ENCODE peak calls at places on chromosomes 4 and X, in four cellular contexts. One of them, this sample, is unnamed.
A peak's percentile ranks its signal among the peaks of the same experiment; 100 is the strongest.

GRCh38 chr4:5144384-5144783 is 93.1 kb downstream of the STK32B start:
- DNase-seq in activated CD4-positive, alpha-beta T cell treated with anti-CD3 and anti-CD28 coated beads, Interleukin-2, amount 50 U/mL, for 1 hour: no peak
- DNase-seq in RCC 7860: no peak
- DNase-seq in T-helper 17 cell: no peak
- DNase-seq in this sample: no peak

GRCh38 chrX:21412029-21412428 is 37.8 kb downstream of the CNKSR2 start:
- DNase-seq in T-helper 17 cell: no peak
- DNase-seq in RCC 7860: no peak
- DNase-seq in activated CD4-positive, alpha-beta T cell treated with anti-CD3 and anti-CD28 coated beads, Interleukin-2, amount 50 U/mL, for 1 hour: no peak
- DNase-seq in this sample: no peak

GRCh38 chr4:54092800-54093608 is 7.0 kb upstream of the GSX2 start:
- DNase-seq in RCC 7860: no peak
- DNase-seq in activated CD4-positive, alpha-beta T cell treated with anti-CD3 and anti-CD28 coated beads, Interleukin-2, amount 50 U/mL, for 1 hour: no peak
- DNase-seq in T-helper 17 cell: no peak
- DNase-seq in this sample: no peak

GRCh38 chrX:17679820-17680219 is 57.5 kb upstream of the SCML1 start:
- DNase-seq in activated CD4-positive, alpha-beta T cell treated with anti-CD3 and anti-CD28 coated beads, Interleukin-2, amount 50 U/mL, for 1 hour: no peak
- DNase-seq in RCC 7860: no peak
- DNase-seq in T-helper 17 cell: no peak
- DNase-seq in this sample: no peak

GRCh38 chr4:146315184-146315583 is 100.8 kb downstream of the REELD1 start:
- DNase-seq in activated CD4-positive, alpha-beta T cell treated with anti-CD3 and anti-CD28 coated beads, Interleukin-2, amount 50 U/mL, for 1 hour: no peak
- DNase-seq in T-helper 17 cell: no peak
- DNase-seq in RCC 7860: no peak
- DNase-seq in this sample: no peak

GRCh38 chr4:153616005-153616555 is 68.0 kb upstream of the TLR2 start:
- DNase-seq in RCC 7860: no peak
- DNase-seq in T-helper 17 cell: no peak
- DNase-seq in activated CD4-positive, alpha-beta T cell treated with anti-CD3 and anti-CD28 coated beads, Interleukin-2, amount 50 U/mL, for 1 hour: peak; percentile 9
- DNase-seq in this sample: no peak

GRCh38 chrX:21798677-21799219 is 40.7 kb upstream of the MBTPS2 start:
- DNase-seq in RCC 7860: peak; percentile 86
- DNase-seq in T-helper 17 cell: no peak
- DNase-seq in activated CD4-positive, alpha-beta T cell treated with anti-CD3 and anti-CD28 coated beads, Interleukin-2, amount 50 U/mL, for 1 hour: no peak
- DNase-seq in this sample: no peak

GRCh38 chr4:37674446-37674845 is 11.7 kb downstream of the RELL1 start:
- DNase-seq in activated CD4-positive, alpha-beta T cell treated with anti-CD3 and anti-CD28 coated beads, Interleukin-2, amount 50 U/mL, for 1 hour: no peak
- DNase-seq in RCC 7860: no peak
- DNase-seq in T-helper 17 cell: no peak
- DNase-seq in this sample: no peak

GRCh38 chr4:183989471-183989870 is 84.4 kb downstream of the STOX2 start:
- DNase-seq in activated CD4-positive, alpha-beta T cell treated with anti-CD3 and anti-CD28 coated beads, Interleukin-2, amount 50 U/mL, for 1 hour: no peak
- DNase-seq in RCC 7860: no peak
- DNase-seq in T-helper 17 cell: no peak
- DNase-seq in this sample: no peak

GRCh38 chrX:13721819-13722527 is 12.4 kb downstream of the TRAPPC2 start:
- DNase-seq in activated CD4-positive, alpha-beta T cell treated with anti-CD3 and anti-CD28 coated beads, Interleukin-2, amount 50 U/mL, for 1 hour: no peak
- DNase-seq in RCC 7860: no peak
- DNase-seq in T-helper 17 cell: no peak
- DNase-seq in this sample: no peak

GRCh38 chr4:138671606-138672084 is 343.9 kb upstream of the NOCT start:
- DNase-seq in T-helper 17 cell: no peak
- DNase-seq in activated CD4-positive, alpha-beta T cell treated with anti-CD3 and anti-CD28 coated beads, Interleukin-2, amount 50 U/mL, for 1 hour: no peak
- DNase-seq in RCC 7860: no peak
- DNase-seq in this sample: no peak

GRCh38 chr4:118586357-118586790 is 98.8 kb upstream of the METTL14 start:
- DNase-seq in T-helper 17 cell: no peak
- DNase-seq in activated CD4-positive, alpha-beta T cell treated with anti-CD3 and anti-CD28 coated beads, Interleukin-2, amount 50 U/mL, for 1 hour: no peak
- DNase-seq in RCC 7860: no peak
- DNase-seq in this sample: peak; percentile 24

GRCh38 chr4:173505924-173506779 is 23.9 kb downstream of the HAND2 start:
- DNase-seq in T-helper 17 cell: no peak
- DNase-seq in activated CD4-positive, alpha-beta T cell treated with anti-CD3 and anti-CD28 coated beads, Interleukin-2, amount 50 U/mL, for 1 hour: peak; percentile 19
- DNase-seq in RCC 7860: no peak
- DNase-seq in this sample: peak; percentile 82

GRCh38 chr4:137853424-137853823 is 321.1 kb upstream of the PCDH18 start:
- DNase-seq in RCC 7860: no peak
- DNase-seq in T-helper 17 cell: no peak
- DNase-seq in activated CD4-positive, alpha-beta T cell treated with anti-CD3 and anti-CD28 coated beads, Interleukin-2, amount 50 U/mL, for 1 hour: no peak
- DNase-seq in this sample: no peak

GRCh38 chr4:7651461-7651921 is 216.8 kb upstream of the PSAPL1 start:
- DNase-seq in RCC 7860: no peak
- DNase-seq in T-helper 17 cell: no peak
- DNase-seq in activated CD4-positive, alpha-beta T cell treated with anti-CD3 and anti-CD28 coated beads, Interleukin-2, amount 50 U/mL, for 1 hour: no peak
- DNase-seq in this sample: no peak

GRCh38 chrX:29531336-29531735 is 684.0 kb upstream of the MAGEB2 start:
- DNase-seq in activated CD4-positive, alpha-beta T cell treated with anti-CD3 and anti-CD28 coated beads, Interleukin-2, amount 50 U/mL, for 1 hour: no peak
- DNase-seq in RCC 7860: no peak
- DNase-seq in T-helper 17 cell: no peak
- DNase-seq in this sample: no peak

GRCh38 chr4:3302164-3302785 is 9.5 kb downstream of the RGS12 start:
- DNase-seq in T-helper 17 cell: peak; percentile 65
- DNase-seq in activated CD4-positive, alpha-beta T cell treated with anti-CD3 and anti-CD28 coated beads, Interleukin-2, amount 50 U/mL, for 1 hour: peak; percentile 79
- DNase-seq in RCC 7860: peak; percentile 82
- DNase-seq in this sample: no peak

GRCh38 chr4:39231660-39232059 is 49.3 kb downstream of the WDR19 start:
- DNase-seq in activated CD4-positive, alpha-beta T cell treated with anti-CD3 and anti-CD28 coated beads, Interleukin-2, amount 50 U/mL, for 1 hour: no peak
- DNase-seq in RCC 7860: no peak
- DNase-seq in T-helper 17 cell: no peak
- DNase-seq in this sample: no peak

GRCh38 chrX:40867352-40867751 is 132.0 kb upstream of the MED14 start:
- DNase-seq in activated CD4-positive, alpha-beta T cell treated with anti-CD3 and anti-CD28 coated beads, Interleukin-2, amount 50 U/mL, for 1 hour: no peak
- DNase-seq in T-helper 17 cell: no peak
- DNase-seq in RCC 7860: peak; percentile 53
- DNase-seq in this sample: no peak

GRCh38 chr4:57324673-57325307 is 214.6 kb upstream of the IGFBP7 start:
- DNase-seq in T-helper 17 cell: no peak
- DNase-seq in RCC 7860: no peak
- DNase-seq in activated CD4-positive, alpha-beta T cell treated with anti-CD3 and anti-CD28 coated beads, Interleukin-2, amount 50 U/mL, for 1 hour: no peak
- DNase-seq in this sample: no peak

GRCh38 chr4:78592104-78592783 is 40.7 kb downstream of the ANXA3 start:
- DNase-seq in activated CD4-positive, alpha-beta T cell treated with anti-CD3 and anti-CD28 coated beads, Interleukin-2, amount 50 U/mL, for 1 hour: no peak
- DNase-seq in T-helper 17 cell: no peak
- DNase-seq in RCC 7860: no peak
- DNase-seq in this sample: no peak

GRCh38 chr4:113976937-113977855 is 2.3 kb downstream of the ARSJ start:
- DNase-seq in RCC 7860: no peak
- DNase-seq in T-helper 17 cell: no peak
- DNase-seq in activated CD4-positive, alpha-beta T cell treated with anti-CD3 and anti-CD28 coated beads, Interleukin-2, amount 50 U/mL, for 1 hour: no peak
- DNase-seq in this sample: no peak

GRCh38 chr4:140157341-140157740 is 3.4 kb upstream of the MAML3 start:
- DNase-seq in activated CD4-positive, alpha-beta T cell treated with anti-CD3 and anti-CD28 coated beads, Interleukin-2, amount 50 U/mL, for 1 hour: no peak
- DNase-seq in RCC 7860: no peak
- DNase-seq in T-helper 17 cell: no peak
- DNase-seq in this sample: no peak

GRCh38 chr4:38804654-38805295 is at the start of gene TLR1:
- DNase-seq in activated CD4-positive, alpha-beta T cell treated with anti-CD3 and anti-CD28 coated beads, Interleukin-2, amount 50 U/mL, for 1 hour: no peak
- DNase-seq in T-helper 17 cell: no peak
- DNase-seq in RCC 7860: peak; percentile 30
- DNase-seq in this sample: no peak